ENCODE peak calls at places on chromosome 9, in nine cellular contexts. T is K562, Z is endodermal cell, Q is AG10803, W is A549, J is epithelial cell of esophagus, D is fibroblast of the aortic adventitia, O is aorta, R is esophagus squamous epithelium. N is an unnamed sample.

GRCh38 chr9:120711841-120712538 is 2.3 kb downstream of the MEGF9 start:
- DNase-seq in T (peak; percentile 45), W (no peak), Q (no peak), O (no peak), Z (no peak), D (peak; percentile 32), R (no peak), J (peak; percentile 55), N (no peak)

GRCh38 chr9:120640380-120640779 is 60.4 kb upstream of the CDK5RAP2 start:
- DNase-seq in O (no peak), T (no peak), Z (no peak), W (no peak), R (no peak), J (no peak), D (no peak), Q (no peak), N (no peak)

GRCh38 chr9:81427870-81428269 is 261.5 kb downstream of the TLE1 start:
- DNase-seq in W (no peak), D (no peak), T (no peak), Z (no peak), Q (no peak), J (no peak), O (no peak), R (no peak), N (no peak)

GRCh38 chr9:35756743-35757526 is 2.9 kb upstream of the MSMP start:
- DNase-seq in O (peak; percentile 82), T (peak; percentile 71), W (peak; percentile 64), J (peak; percentile 39), Z (peak; percentile 88), Q (no peak), R (no peak), D (no peak), N (peak; percentile 84)

GRCh38 chr9:133850161-133850560 is 112.0 kb upstream of the SARDH start:
- DNase-seq in R (no peak), T (no peak), D (no peak), J (no peak), O (no peak), Q (no peak), Z (no peak), W (no peak), N (no peak)

GRCh38 chr9:96169488-96169887 is 132.5 kb downstream of the HSD17B3 start:
- DNase-seq in Z (peak; percentile 81), O (no peak), W (peak; percentile 87), J (no peak), T (no peak), R (no peak), Q (peak; percentile 8), D (no peak), N (no peak)

GRCh38 chr9:119907056-119907455 is 537.8 kb upstream of the BRINP1 start:
- DNase-seq in J (no peak), D (no peak), W (no peak), T (no peak), Q (no peak), O (no peak), Z (no peak), R (no peak), N (no peak)

GRCh38 chr9:132610661-132611060 is 28.3 kb downstream of the BARHL1 start:
- DNase-seq in R (no peak), Q (no peak), T (no peak), Z (no peak), D (no peak), O (no peak), J (no peak), W (no peak), N (no peak)

GRCh38 chr9:69023650-69024049 is 9.7 kb upstream of the PRKACG start:
- DNase-seq in O (no peak), W (no peak), D (no peak), Q (no peak), R (no peak), T (no peak), J (no peak), Z (peak; percentile 75), N (no peak)

GRCh38 chr9:35367451-35367850 is 122.5 kb upstream of the RUSC2 start:
- DNase-seq in R (no peak), T (no peak), Q (peak; percentile 93), W (no peak), Z (no peak), J (peak; percentile 88), O (no peak), D (peak; percentile 94), N (peak; percentile 91)

GRCh38 chr9:104872959-104873850 is 54.8 kb downstream of the ABCA1 start:
- DNase-seq in D (peak; percentile 88), W (peak; percentile 43), J (peak; percentile 91), T (no peak), R (no peak), O (peak; percentile 65), Q (peak; percentile 95), Z (no peak), N (peak; percentile 90)

GRCh38 chr9:96203867-96204412 is 98.0 kb downstream of the HSD17B3 start:
- DNase-seq in Q (peak; percentile 53), T (no peak), Z (no peak), J (no peak), O (no peak), R (no peak), D (no peak), W (no peak), N (no peak)

DNA sequence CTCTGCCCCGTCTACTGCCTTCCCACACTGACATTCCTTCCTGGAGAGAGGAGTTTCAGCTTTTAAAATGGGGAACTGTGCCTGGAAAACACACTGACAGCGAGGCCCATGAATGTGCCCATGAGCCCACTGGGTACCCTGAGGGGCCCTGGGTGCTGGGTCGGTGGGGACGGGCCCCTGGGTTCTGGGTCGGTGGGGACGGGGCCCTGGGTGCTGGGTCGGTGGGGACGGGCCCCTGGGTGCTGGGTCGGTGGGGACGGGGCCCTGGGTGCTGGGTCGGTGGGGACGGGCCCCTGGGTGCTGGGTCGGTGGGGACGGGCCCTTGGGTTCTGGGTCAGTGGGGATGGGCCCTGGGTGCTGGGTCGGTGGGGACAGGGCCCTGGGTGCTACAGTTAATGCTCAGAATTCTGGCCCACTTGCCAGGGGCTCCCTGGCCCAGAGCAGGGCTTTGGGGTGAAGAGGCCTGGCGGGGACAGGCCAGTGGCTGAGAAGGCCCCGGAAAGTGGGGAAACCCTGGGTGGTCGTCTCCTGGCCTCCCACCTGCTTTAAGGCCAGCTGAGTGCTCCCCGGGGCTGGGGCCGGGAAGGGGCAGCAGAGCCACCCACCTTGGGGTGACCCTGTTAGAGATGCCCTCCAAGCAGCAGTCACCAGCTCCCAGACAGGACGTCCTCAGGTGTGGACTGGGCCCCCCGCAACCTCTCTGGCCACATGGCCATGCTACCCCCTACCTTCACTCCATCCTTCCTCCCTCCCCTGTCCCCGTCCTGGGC is 2.5 kb downstream of the GPSM1 start:
- DNase-seq in R (no peak), J (no peak), Z (no peak), O (no peak), D (no peak), W (no peak), T (no peak), Q (no peak), N (no peak)
- H3K4me3 ChIP-seq in R (no peak overlapping the region), J (no peak overlapping the region), Z (no peak overlapping the region), O (no peak overlapping the region), D (peak overlapping the region; percentile 86), W (no peak overlapping the region), T (no peak overlapping the region), Q (peak overlapping the region; percentile 91), N (no peak overlapping the region)

GRCh38 chr9:33781736-33782135 is 13.6 kb upstream of the PRSS3 start:
- DNase-seq in D (no peak), J (no peak), W (no peak), Q (no peak), T (no peak), R (no peak), Z (no peak), O (no peak), N (no peak)

GRCh38 chr9:33785914-33786313 is 9.4 kb upstream of the PRSS3 start:
- DNase-seq in W (no peak), T (peak; percentile 45), Q (peak; percentile 38), R (no peak), Z (no peak), O (no peak), J (no peak), D (no peak), N (no peak)

GRCh38 chr9:33778700-33779351 is 16.5 kb upstream of the PRSS3 start:
- DNase-seq in Q (peak; percentile 54), O (no peak), W (peak; percentile 67), D (peak; percentile 78), J (peak; percentile 77), R (no peak), Z (peak; percentile 77), T (peak; percentile 77), N (peak; percentile 73)

GRCh38 chr9:33787839-33788238 is 7.5 kb upstream of the PRSS3 start:
- DNase-seq in Z (no peak), J (no peak), W (no peak), D (peak; percentile 46), T (no peak), R (no peak), O (no peak), Q (no peak), N (no peak)

DNA sequence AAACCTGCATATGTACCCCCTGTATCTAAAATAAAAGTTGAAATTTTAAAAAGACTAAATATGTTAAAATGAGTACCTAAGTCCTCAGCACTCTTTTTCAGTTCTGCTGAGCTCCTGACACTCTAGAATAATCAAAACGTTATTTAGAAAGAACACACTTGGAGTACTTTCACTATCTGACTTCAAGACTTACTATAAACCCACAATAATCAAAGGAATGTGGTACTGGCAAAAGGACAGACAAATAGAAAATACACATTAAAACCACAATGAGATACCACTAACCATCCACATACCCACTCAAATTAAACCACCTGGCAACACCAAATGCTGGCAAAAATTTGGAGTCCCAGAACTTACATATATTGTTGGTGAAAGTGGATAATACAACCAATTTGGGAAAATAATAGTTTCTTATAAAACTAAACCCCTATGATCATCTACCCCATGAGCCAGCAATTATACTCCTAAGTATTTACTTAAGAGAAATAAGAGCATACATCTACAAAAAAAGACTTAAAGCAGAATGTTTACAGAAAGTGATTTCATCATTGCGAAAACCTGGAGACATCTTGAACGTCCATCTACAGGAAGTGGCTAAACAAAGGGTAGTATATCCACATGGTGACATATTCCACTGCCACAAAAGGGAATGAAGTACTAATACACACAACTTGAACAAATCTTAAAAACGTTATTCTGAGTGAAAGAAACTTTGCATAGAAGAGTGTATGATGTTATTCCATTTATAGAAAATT is 12.8 kb upstream of the PRSS3 start:
- DNase-seq in J (peak; percentile 46), Q (peak; percentile 76), O (no peak), T (no peak), R (no peak), W (no peak), Z (no peak), D (peak; percentile 82), N (peak; percentile 38)
- H3K4me3 ChIP-seq in J (no peak overlapping the region), Q (no peak overlapping the region), O (no peak overlapping the region), T (no peak overlapping the region), R (no peak overlapping the region), W (no peak overlapping the region), Z (no peak overlapping the region), D (no peak overlapping the region), N (no peak overlapping the region)

GRCh38 chr9:19925674-19926503 is 137.1 kb upstream of the SLC24A2 start:
- DNase-seq in R (peak; percentile 8), Z (peak; percentile 93), T (peak; percentile 56), D (peak; percentile 79), J (peak; percentile 90), W (peak; percentile 77), Q (peak; percentile 59), O (peak; percentile 69), N (peak; percentile 74)
- H3K4me3 ChIP-seq in R (peak overlapping the region; percentile 29), Z (peak overlapping the region; percentile 56), T (no peak overlapping the region), D (peak overlapping the region; percentile 68), J (peak overlapping the region; percentile 38), W (peak overlapping the region; percentile 31), Q (peak overlapping the region; percentile 65), O (peak overlapping the region; percentile 6), N (peak overlapping the region; percentile 52)

DNA sequence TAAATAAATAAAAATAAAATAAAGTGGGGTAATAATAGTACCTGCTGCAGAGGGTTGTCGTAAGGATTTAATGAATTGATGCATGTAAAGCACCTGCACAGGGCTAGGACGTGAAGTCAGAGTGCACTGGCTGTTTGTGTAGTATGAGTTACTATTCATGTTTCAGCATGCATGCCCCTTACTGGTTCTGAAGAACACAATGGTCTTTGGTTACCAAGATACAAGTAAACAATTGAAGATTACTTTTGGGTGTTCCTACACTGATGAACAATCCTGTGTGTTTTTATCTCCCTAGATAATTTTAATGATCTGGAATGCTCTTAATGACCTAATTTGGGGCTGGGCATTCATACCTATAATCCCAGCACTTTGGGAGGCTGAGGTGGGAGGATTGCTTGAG is 23.2 kb upstream of the PRRC2B start:
- DNase-seq in W (no peak), R (no peak), D (no peak), Q (no peak), T (no peak), J (peak; percentile 90), Z (no peak), O (no peak), N (no peak)
- H3K4me3 ChIP-seq in W (no peak overlapping the region), R (no peak overlapping the region), D (no peak overlapping the region), Q (no peak overlapping the region), T (no peak overlapping the region), J (no peak overlapping the region), Z (no peak overlapping the region), O (no peak overlapping the region), N (no peak overlapping the region)

N was measured in endothelial cell of umbilical vein.